ENCODE peak calls at places on chromosomes 11 and 22, in ten cellular contexts. One of them, this sample, is unnamed.

GRCh38 chr22:50691521-50691920 is 18.9 kb downstream of the SHANK3 start:
- DNase-seq in heart right ventricle: peak; percentile 4
- DNase-seq in upper lobe of left lung: peak; percentile 21
- DNase-seq in cardiac muscle cell: peak; percentile 45
- DNase-seq in psoas muscle: no peak
- DNase-seq in transverse colon: peak; percentile 23
- DNase-seq in HCT116: peak; percentile 29
- DNase-seq in pancreas: peak; percentile 12
- DNase-seq in PC-3: peak; percentile 62
- DNase-seq in GM12878: peak; percentile 13
- DNase-seq in this sample: peak; percentile 57

GRCh38 chr11:76694664-76695063 is 24.1 kb upstream of the LRRC32 start:
- DNase-seq in heart right ventricle: no peak
- DNase-seq in upper lobe of left lung: no peak
- DNase-seq in cardiac muscle cell: no peak
- DNase-seq in psoas muscle: no peak
- DNase-seq in transverse colon: no peak
- DNase-seq in HCT116: no peak
- DNase-seq in pancreas: no peak
- DNase-seq in PC-3: peak; percentile 50
- DNase-seq in GM12878: no peak
- DNase-seq in this sample: no peak

GRCh38 chr22:18974477-18975180 is 38.5 kb upstream of the PRODH start:
- DNase-seq in heart right ventricle: no peak
- DNase-seq in upper lobe of left lung: no peak
- DNase-seq in cardiac muscle cell: no peak
- DNase-seq in psoas muscle: peak; percentile 30
- DNase-seq in transverse colon: no peak
- DNase-seq in HCT116: no peak
- DNase-seq in pancreas: no peak
- DNase-seq in PC-3: no peak
- DNase-seq in GM12878: no peak
- DNase-seq in this sample: no peak

GRCh38 chr11:34044664-34045485 is 6.7 kb upstream of the CAPRIN1 start:
- DNase-seq in heart right ventricle: no peak
- DNase-seq in upper lobe of left lung: peak; percentile 53
- DNase-seq in cardiac muscle cell: no peak
- DNase-seq in psoas muscle: no peak
- DNase-seq in transverse colon: no peak
- DNase-seq in HCT116: peak; percentile 41
- DNase-seq in pancreas: no peak
- DNase-seq in PC-3: peak; percentile 93
- DNase-seq in GM12878: no peak
- DNase-seq in this sample: no peak

GRCh38 chr11:79174045-79175008 is 266.5 kb downstream of the TENM4 start:
- DNase-seq in heart right ventricle: no peak
- DNase-seq in upper lobe of left lung: no peak
- DNase-seq in cardiac muscle cell: no peak
- DNase-seq in psoas muscle: no peak
- DNase-seq in transverse colon: no peak
- DNase-seq in HCT116: no peak
- DNase-seq in pancreas: no peak
- DNase-seq in PC-3: no peak
- DNase-seq in GM12878: no peak
- DNase-seq in this sample: no peak

GRCh38 chr11:115751244-115751643 is 247.0 kb upstream of the CADM1 start:
- DNase-seq in heart right ventricle: no peak
- DNase-seq in upper lobe of left lung: no peak
- DNase-seq in cardiac muscle cell: no peak
- DNase-seq in psoas muscle: no peak
- DNase-seq in transverse colon: no peak
- DNase-seq in HCT116: no peak
- DNase-seq in pancreas: no peak
- DNase-seq in PC-3: no peak
- DNase-seq in GM12878: no peak
- DNase-seq in this sample: no peak

GRCh38 chr11:106961048-106961447 is 57.2 kb downstream of the GUCY1A2 start:
- DNase-seq in heart right ventricle: no peak
- DNase-seq in upper lobe of left lung: no peak
- DNase-seq in cardiac muscle cell: no peak
- DNase-seq in psoas muscle: no peak
- DNase-seq in transverse colon: no peak
- DNase-seq in HCT116: no peak
- DNase-seq in pancreas: no peak
- DNase-seq in PC-3: peak; percentile 29
- DNase-seq in GM12878: no peak
- DNase-seq in this sample: no peak

GRCh38 chr22:27317156-27317555 is 484.4 kb downstream of the MN1 start:
- DNase-seq in heart right ventricle: no peak
- DNase-seq in upper lobe of left lung: no peak
- DNase-seq in cardiac muscle cell: no peak
- DNase-seq in psoas muscle: no peak
- DNase-seq in transverse colon: peak; percentile 25
- DNase-seq in HCT116: no peak
- DNase-seq in pancreas: no peak
- DNase-seq in PC-3: no peak
- DNase-seq in GM12878: no peak
- DNase-seq in this sample: no peak

GRCh38 chr11:57464343-57465181 is 4.2 kb downstream of the RTN4RL2 start:
- DNase-seq in heart right ventricle: no peak
- DNase-seq in upper lobe of left lung: no peak
- DNase-seq in cardiac muscle cell: no peak
- DNase-seq in psoas muscle: no peak
- DNase-seq in transverse colon: no peak
- DNase-seq in HCT116: no peak
- DNase-seq in pancreas: no peak
- DNase-seq in PC-3: no peak
- DNase-seq in GM12878: no peak
- DNase-seq in this sample: no peak

GRCh38 chr11:101336858-101337257 is 207.2 kb upstream of the PGR start:
- DNase-seq in heart right ventricle: no peak
- DNase-seq in upper lobe of left lung: no peak
- DNase-seq in cardiac muscle cell: no peak
- DNase-seq in psoas muscle: no peak
- DNase-seq in transverse colon: no peak
- DNase-seq in HCT116: no peak
- DNase-seq in pancreas: no peak
- DNase-seq in PC-3: no peak
- DNase-seq in GM12878: no peak
- DNase-seq in this sample: no peak

GRCh38 chr11:43974830-43975229 is 32.4 kb downstream of the C11orf96 start:
- DNase-seq in heart right ventricle: no peak
- DNase-seq in upper lobe of left lung: no peak
- DNase-seq in cardiac muscle cell: no peak
- DNase-seq in psoas muscle: no peak
- DNase-seq in transverse colon: no peak
- DNase-seq in HCT116: no peak
- DNase-seq in pancreas: no peak
- DNase-seq in PC-3: no peak
- DNase-seq in GM12878: no peak
- DNase-seq in this sample: no peak

GRCh38 chr11:396948-397548 is 3.0 kb downstream of the PKP3 start:
- DNase-seq in heart right ventricle: peak; percentile 62
- DNase-seq in upper lobe of left lung: peak; percentile 60
- DNase-seq in cardiac muscle cell: no peak
- DNase-seq in psoas muscle: peak; percentile 74
- DNase-seq in transverse colon: peak; percentile 58
- DNase-seq in HCT116: no peak
- DNase-seq in pancreas: no peak
- DNase-seq in PC-3: no peak
- DNase-seq in GM12878: no peak
- DNase-seq in this sample: no peak

GRCh38 chr22:41846268-41847002 is 13.5 kb downstream of the SREBF2 start:
- DNase-seq in heart right ventricle: no peak
- DNase-seq in upper lobe of left lung: no peak
- DNase-seq in cardiac muscle cell: no peak
- DNase-seq in psoas muscle: no peak
- DNase-seq in transverse colon: no peak
- DNase-seq in HCT116: no peak
- DNase-seq in pancreas: no peak
- DNase-seq in PC-3: no peak
- DNase-seq in GM12878: no peak
- DNase-seq in this sample: no peak
- H3K36me3 ChIP-seq in heart right ventricle: no peaks in the 10 kb centered on the region
- H3K36me3 ChIP-seq in upper lobe of left lung: no peaks in the 10 kb centered on the region
- H3K36me3 ChIP-seq in cardiac muscle cell: no peaks in the 10 kb centered on the region
- H3K36me3 ChIP-seq in psoas muscle: peaks cover 9% of the 10 kb centered on the region
- H3K36me3 ChIP-seq in transverse colon: no peaks in the 10 kb centered on the region
- H3K36me3 ChIP-seq in HCT116: no peaks in the 10 kb centered on the region
- H3K36me3 ChIP-seq in pancreas: no peaks in the 10 kb centered on the region
- H3K36me3 ChIP-seq in PC-3: no peaks in the 10 kb centered on the region
- H3K36me3 ChIP-seq in GM12878: no peaks in the 10 kb centered on the region
- H3K36me3 ChIP-seq in this sample: peaks cover 88% of the 10 kb centered on the region

GRCh38 chr11:10317776-10318526 is 13.1 kb downstream of the ADM start:
- DNase-seq in heart right ventricle: no peak
- DNase-seq in upper lobe of left lung: no peak
- DNase-seq in cardiac muscle cell: no peak
- DNase-seq in psoas muscle: no peak
- DNase-seq in transverse colon: no peak
- DNase-seq in HCT116: no peak
- DNase-seq in pancreas: no peak
- DNase-seq in PC-3: no peak
- DNase-seq in GM12878: peak; percentile 74
- DNase-seq in this sample: peak; percentile 86

GRCh38 chr11:10315083-10315482 is 10.2 kb downstream of the ADM start:
- DNase-seq in heart right ventricle: no peak
- DNase-seq in upper lobe of left lung: no peak
- DNase-seq in cardiac muscle cell: no peak
- DNase-seq in psoas muscle: no peak
- DNase-seq in transverse colon: no peak
- DNase-seq in HCT116: no peak
- DNase-seq in pancreas: no peak
- DNase-seq in PC-3: no peak
- DNase-seq in GM12878: no peak
- DNase-seq in this sample: no peak

GRCh38 chr11:10317281-10317755 is 12.4 kb downstream of the ADM start:
- DNase-seq in heart right ventricle: no peak
- DNase-seq in upper lobe of left lung: no peak
- DNase-seq in cardiac muscle cell: no peak
- DNase-seq in psoas muscle: no peak
- DNase-seq in transverse colon: no peak
- DNase-seq in HCT116: no peak
- DNase-seq in pancreas: no peak
- DNase-seq in PC-3: no peak
- DNase-seq in GM12878: no peak
- DNase-seq in this sample: peak; percentile 43

GRCh38 chr11:10311802-10312201 is 6.9 kb downstream of the ADM start:
- DNase-seq in heart right ventricle: no peak
- DNase-seq in upper lobe of left lung: no peak
- DNase-seq in cardiac muscle cell: no peak
- DNase-seq in psoas muscle: no peak
- DNase-seq in transverse colon: no peak
- DNase-seq in HCT116: no peak
- DNase-seq in pancreas: no peak
- DNase-seq in PC-3: no peak
- DNase-seq in GM12878: no peak
- DNase-seq in this sample: no peak

GRCh38 chr11:10314199-10315072 is 9.6 kb downstream of the ADM start:
- DNase-seq in heart right ventricle: peak; percentile 26
- DNase-seq in upper lobe of left lung: peak; percentile 65
- DNase-seq in cardiac muscle cell: peak; percentile 70
- DNase-seq in psoas muscle: no peak
- DNase-seq in transverse colon: no peak
- DNase-seq in HCT116: no peak
- DNase-seq in pancreas: no peak
- DNase-seq in PC-3: peak; percentile 66
- DNase-seq in GM12878: peak; percentile 66
- DNase-seq in this sample: peak; percentile 92
- H3K4me1 ChIP-seq in heart right ventricle: peaks cover 20% of the 10 kb centered on the region
- H3K4me1 ChIP-seq in upper lobe of left lung: peaks cover 4% of the 10 kb centered on the region
- H3K4me1 ChIP-seq in cardiac muscle cell: peaks cover 15% of the 10 kb centered on the region
- H3K4me1 ChIP-seq in psoas muscle: peaks cover 34% of the 10 kb centered on the region
- H3K4me1 ChIP-seq in transverse colon: no peaks in the 10 kb centered on the region
- H3K4me1 ChIP-seq in HCT116: peaks cover 14% of the 10 kb centered on the region
- H3K4me1 ChIP-seq in pancreas: peaks cover 7% of the 10 kb centered on the region
- H3K4me1 ChIP-seq in PC-3: peaks cover 7% of the 10 kb centered on the region
- H3K4me1 ChIP-seq in GM12878: peaks cover 31% of the 10 kb centered on the region
- H3K4me1 ChIP-seq in this sample: peaks cover 96% of the 10 kb centered on the region

DNA sequence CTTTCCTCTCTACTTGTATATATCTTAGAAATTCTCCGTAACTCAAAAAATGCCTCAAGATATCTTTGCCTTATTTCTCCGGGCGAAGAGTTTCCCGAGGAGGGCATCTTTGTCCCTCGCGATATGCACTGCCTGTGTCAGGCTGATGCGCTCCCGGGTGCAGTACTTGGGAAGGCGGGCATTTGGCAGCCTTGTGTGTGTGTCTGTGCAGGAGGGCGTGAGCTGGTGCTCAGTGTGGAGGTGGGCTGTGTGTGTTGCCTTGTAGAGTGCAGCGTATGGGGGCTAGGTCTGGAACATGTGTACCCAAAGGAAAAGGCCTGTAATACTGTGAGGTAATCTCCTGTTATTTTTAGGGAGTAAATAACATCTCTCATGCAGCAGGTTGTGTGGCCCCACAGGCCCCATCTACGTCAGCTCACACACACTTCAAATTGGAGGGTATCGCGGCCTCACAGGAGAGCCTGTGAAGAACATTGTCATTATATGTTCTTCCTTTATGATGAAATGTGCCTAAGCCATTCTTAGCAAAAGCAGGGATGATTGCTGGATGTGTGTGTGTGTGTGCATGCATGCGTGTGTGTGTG is 77.5 kb downstream of the KCNJ1 start:
- DNase-seq in heart right ventricle: no peak
- DNase-seq in upper lobe of left lung: no peak
- DNase-seq in cardiac muscle cell: no peak
- DNase-seq in psoas muscle: no peak
- DNase-seq in transverse colon: no peak
- DNase-seq in HCT116: no peak
- DNase-seq in pancreas: no peak
- DNase-seq in PC-3: no peak
- DNase-seq in GM12878: no peak
- DNase-seq in this sample: no peak
- H3K36me3 ChIP-seq in heart right ventricle: no peaks in the 10 kb centered on the region
- H3K36me3 ChIP-seq in upper lobe of left lung: peaks cover 5% of the 10 kb centered on the region
- H3K36me3 ChIP-seq in cardiac muscle cell: no peaks in the 10 kb centered on the region
- H3K36me3 ChIP-seq in psoas muscle: peaks cover 4% of the 10 kb centered on the region
- H3K36me3 ChIP-seq in transverse colon: no peaks in the 10 kb centered on the region
- H3K36me3 ChIP-seq in HCT116: no peaks in the 10 kb centered on the region
- H3K36me3 ChIP-seq in pancreas: no peaks in the 10 kb centered on the region
- H3K36me3 ChIP-seq in PC-3: no peaks in the 10 kb centered on the region
- H3K36me3 ChIP-seq in GM12878: peaks cover 1% of the 10 kb centered on the region
- H3K36me3 ChIP-seq in this sample: peaks cover 71% of the 10 kb centered on the region

DNA sequence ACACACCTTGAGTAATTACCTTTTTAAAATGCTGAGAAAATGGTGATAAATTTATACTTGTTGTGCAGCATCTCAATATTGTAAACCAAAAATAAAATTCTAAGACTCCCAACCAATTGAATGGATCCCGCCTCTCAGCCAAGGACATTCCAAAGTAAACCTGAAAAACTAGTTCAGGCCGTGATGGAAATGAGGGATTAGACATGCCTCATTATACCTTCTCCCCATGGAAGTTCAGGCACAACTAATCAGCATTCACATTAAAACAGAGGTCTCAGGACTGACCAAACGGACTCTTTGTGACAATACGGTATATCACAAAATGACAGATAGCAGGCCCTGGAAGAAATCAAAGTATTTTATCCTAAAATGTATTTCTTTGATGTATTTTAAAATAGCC is 907.4 kb upstream of the RAG2 start:
- DNase-seq in heart right ventricle: no peak
- DNase-seq in upper lobe of left lung: no peak
- DNase-seq in cardiac muscle cell: no peak
- DNase-seq in psoas muscle: no peak
- DNase-seq in transverse colon: no peak
- DNase-seq in HCT116: no peak
- DNase-seq in pancreas: no peak
- DNase-seq in PC-3: peak; percentile 80
- DNase-seq in GM12878: no peak
- DNase-seq in this sample: no peak
- H3K4me1 ChIP-seq in heart right ventricle: no peaks in the 10 kb centered on the region
- H3K4me1 ChIP-seq in upper lobe of left lung: no peaks in the 10 kb centered on the region
- H3K4me1 ChIP-seq in cardiac muscle cell: peaks cover 5% of the 10 kb centered on the region
- H3K4me1 ChIP-seq in psoas muscle: no peaks in the 10 kb centered on the region
- H3K4me1 ChIP-seq in transverse colon: no peaks in the 10 kb centered on the region
- H3K4me1 ChIP-seq in HCT116: no peaks in the 10 kb centered on the region
- H3K4me1 ChIP-seq in pancreas: no peaks in the 10 kb centered on the region
- H3K4me1 ChIP-seq in PC-3: peaks cover 68% of the 10 kb centered on the region
- H3K4me1 ChIP-seq in GM12878: peaks cover 18% of the 10 kb centered on the region
- H3K4me1 ChIP-seq in this sample: no peaks in the 10 kb centered on the region

This sample was measured in OCI-LY7.